ENCODE peak calls at places on chromosome 22, in four cellular contexts. B is HCT116, O is hepatocyte, K is MM.1S. P is an unnamed sample.

GRCh38 chr22:45644714-45645113 is 26.9 kb upstream of the ATXN10 start:
- DNase-seq in B (no peak), O (no peak), K (no peak), P (no peak)

GRCh38 chr22:43007519-43008102 is 7.3 kb downstream of the PACSIN2 start:
- DNase-seq in B (no peak), O (peak), K (no peak), P (peak)

GRCh38 chr22:37419916-37420655 is 7.2 kb downstream of the ELFN2 start:
- DNase-seq in B (no peak), O (peak), K (peak), P (no peak)

GRCh38 chr22:11253000-11253511 is 4274.9 kb upstream of the OR11H1 start:
- DNase-seq in B (no peak), O (peak), K (no peak), P (no peak)

GRCh38 chr22:19656541-19657251 is 57.6 kb upstream of the SEPTIN5 start:
- DNase-seq in B (no peak), O (no peak), K (no peak), P (no peak)

GRCh38 chr22:39763276-39763675 is 130.3 kb downstream of the ENTHD1 start:
- DNase-seq in B (no peak), O (no peak), K (no peak), P (no peak)

GRCh38 chr22:25853078-25853477 is 111.1 kb downstream of the MYO18B start:
- DNase-seq in B (no peak), O (no peak), K (no peak), P (no peak)

GRCh38 chr22:37501610-37502341 is 15.6 kb upstream of the MFNG start:
- DNase-seq in B (no peak), O (peak), K (no peak), P (no peak)

GRCh38 chr22:23073506-23074229 is 3.3 kb downstream of the GNAZ start:
- DNase-seq in B (no peak), O (no peak), K (no peak), P (no peak)

GRCh38 chr22:38450234-38450797 is 4.7 kb downstream of the KCNJ4 start:
- DNase-seq in B (no peak), O (no peak), K (no peak), P (no peak)

GRCh38 chr22:24584871-24585411 is 7.9 kb downstream of the LRRC75B start:
- DNase-seq in B (no peak), O (no peak), K (no peak), P (no peak)

GRCh38 chr22:25109878-25110595 is 89.6 kb upstream of the CRYBB3 start:
- DNase-seq in B (no peak), O (peak), K (no peak), P (no peak)

GRCh38 chr22:19353363-19354131 is 62.0 kb upstream of the CLTCL1 start:
- DNase-seq in B (no peak), O (no peak), K (no peak), P (no peak)

GRCh38 chr22:26937213-26937612 is 279.8 kb downstream of the MIAT start:
- DNase-seq in B (no peak), O (no peak), K (no peak), P (no peak)
- TF ChIP-seq CTCF in B (no peak), O (no peak), K (peak), P (peak)

GRCh38 chr22:48282804-48283203 is 1520.4 kb downstream of the TBC1D22A start:
- DNase-seq in B (no peak), O (no peak), K (no peak), P (no peak)

GRCh38 chr22:48276933-48277867 is 1514.8 kb downstream of the TBC1D22A start:
- DNase-seq in B (no peak), O (peak), K (peak), P (no peak)

GRCh38 chr22:48277868-48278581 is 1515.6 kb downstream of the TBC1D22A start:
- DNase-seq in B (no peak), O (peak), K (peak), P (no peak)

GRCh38 chr22:48278620-48279464 is 1516.4 kb downstream of the TBC1D22A start:
- DNase-seq in B (no peak), O (no peak), K (peak), P (no peak)

GRCh38 chr22:48279465-48279765 is 1517.0 kb downstream of the TBC1D22A start:
- DNase-seq in B (no peak), O (no peak), K (no peak), P (no peak)
- TF ChIP-seq EZH2phosphoT487 in B (no peak), O (no peak), K (no peak), P (no peak)

GRCh38 chr22:36277482-36278291 is 24.8 kb downstream of the APOL1 start:
- DNase-seq in B (peak), O (peak), K (peak), P (peak)
- TF ChIP-seq CTCF in B (peak), O (peak), K (peak), P (peak)

DNA sequence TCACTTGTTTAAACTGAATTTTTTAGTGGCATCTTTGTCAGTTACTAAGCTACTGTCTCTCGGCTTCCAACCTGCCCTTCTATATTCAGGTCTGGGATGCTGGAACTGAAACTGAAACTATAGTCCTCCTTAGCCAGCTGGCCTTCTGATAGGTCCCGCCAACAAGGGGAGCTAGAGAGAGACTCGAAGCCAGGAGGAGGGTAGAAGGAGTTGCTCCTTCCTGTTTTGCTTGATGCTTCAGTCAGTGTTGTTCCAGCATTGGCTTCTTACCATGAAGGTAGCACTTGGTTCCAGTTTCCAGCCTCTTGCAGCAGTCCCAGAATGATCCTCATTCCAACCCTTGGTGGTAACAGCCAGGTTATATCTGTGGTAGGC is 32.9 kb upstream of the HORMAD2 start:
- DNase-seq in B (no peak), O (no peak), K (peak), P (peak)
- TF ChIP-seq EZH2phosphoT487 in B (no peak), O (no peak), K (no peak), P (no peak)

GRCh38 chr22:46992121-46992731 is 229.8 kb downstream of the TBC1D22A start:
- DNase-seq in B (no peak), O (no peak), K (no peak), P (no peak)
- TF ChIP-seq CTCF in B (no peak), O (no peak), K (no peak), P (no peak)

P was measured in OCI-LY7.